ENCODE peak calls at places on chromosomes 6 and 20, in nine cellular contexts. I is NCI-H146; B is colonic mucosa; G is amniotic epithelial cell; C is osteocyte; Z is C1 segment of cervical spinal cord; X is LoVo; L is NCI-H1436; T is stimulated activated CD8-positive, alpha-beta memory T cell treated with anti-CD3 and anti-CD28 coated beads, Interleukin-15, amount 100 ng/mL, for 1 hour. N is an unnamed sample.

GRCh38 chr20:63767886-63768285 is 28.3 kb downstream of the SLC2A4RG start:
- DNase-seq in G (no peak), Z (no peak), X (no peak), B (no peak), L (no peak), T (no peak), C (no peak), I (no peak), N (no peak)

GRCh38 chr6:68635706-68636513 is 828 bp downstream of the ADGRB3 start:
- DNase-seq in G (peak), Z (peak), C (no peak), X (no peak), I (no peak), L (no peak), T (no peak), B (no peak), N (no peak)

GRCh38 chr20:46119028-46119546 is 973 bp downstream of the CD40 start:
- DNase-seq in X (no peak), T (no peak), Z (no peak), B (no peak), G (no peak), I (no peak), C (no peak), L (no peak), N (no peak)

GRCh38 chr6:127515234-127515793 is 3.8 kb downstream of the MTCL3 start:
- DNase-seq in I (peak), C (no peak), B (no peak), Z (no peak), T (no peak), X (no peak), L (peak), G (peak), N (peak)

GRCh38 chr6:142944126-142945066 is 580 bp downstream of the HIVEP2 start:
- DNase-seq in I (peak), C (peak), G (peak), B (peak), X (peak), Z (peak), T (peak), L (no peak), N (peak)

GRCh38 chr6:168864541-168865495 is 388.8 kb downstream of the THBS2 start:
- DNase-seq in L (no peak), X (no peak), B (no peak), C (no peak), G (no peak), Z (no peak), T (no peak), I (no peak), N (no peak)

GRCh38 chr6:137489410-137490371 is 4.5 kb downstream of the OLIG3 start:
- DNase-seq in B (no peak), G (no peak), Z (no peak), X (no peak), C (no peak), I (no peak), T (no peak), L (no peak), N (no peak)

GRCh38 chr20:8287328-8287727 is 155.3 kb downstream of the PLCB1 start:
- DNase-seq in T (no peak), B (no peak), Z (no peak), I (peak), X (no peak), L (peak), G (no peak), C (no peak), N (no peak)

GRCh38 chr6:44733868-44734267 is 346.4 kb downstream of the CDC5L start:
- DNase-seq in Z (no peak), G (no peak), C (peak), X (no peak), B (peak), T (no peak), L (no peak), I (no peak), N (no peak)

GRCh38 chr20:49615401-49616153 is 47.6 kb upstream of the PTGIS start:
- DNase-seq in X (no peak), C (no peak), I (no peak), Z (no peak), T (no peak), G (no peak), L (no peak), B (peak), N (no peak)

GRCh38 chr6:87393026-87393622 is 14.6 kb upstream of the CFAP206 start:
- DNase-seq in G (peak), B (peak), X (peak), T (no peak), I (peak), L (peak), C (no peak), Z (no peak), N (peak)

GRCh38 chr20:3483784-3484183 is 13.0 kb downstream of the ATRN start:
- DNase-seq in L (no peak), B (no peak), C (no peak), Z (no peak), X (no peak), T (no peak), G (no peak), I (no peak), N (no peak)

GRCh38 chr20:57811373-57812020 is 101.7 kb upstream of the PMEPA1 start:
- DNase-seq in B (no peak), I (no peak), Z (peak), G (no peak), C (no peak), L (no peak), T (no peak), X (no peak), N (no peak)

GRCh38 chr6:7697820-7698623 is 27.9 kb upstream of the BMP6 start:
- DNase-seq in I (no peak), B (no peak), T (no peak), X (peak), Z (no peak), C (no peak), G (peak), L (no peak), N (no peak)

GRCh38 chr6:78844899-78845298 is 22.5 kb upstream of the IRAK1BP1 start:
- DNase-seq in Z (no peak), T (no peak), X (no peak), B (no peak), I (no peak), L (no peak), C (no peak), G (no peak), N (no peak)

GRCh38 chr6:134750669-134751068 is 199.2 kb downstream of the ALDH8A1 start:
- DNase-seq in B (no peak), L (no peak), T (no peak), Z (no peak), G (peak), X (no peak), C (no peak), I (no peak), N (no peak)

GRCh38 chr6:39088331-39088730 is 26.7 kb downstream of the SAYSD1 start:
- DNase-seq in L (no peak), Z (no peak), B (no peak), T (no peak), I (peak), C (no peak), G (peak), X (peak), N (no peak)

GRCh38 chr6:90187437-90188049 is 109.1 kb downstream of the BACH2 start:
- DNase-seq in X (no peak), G (peak), B (no peak), T (no peak), Z (no peak), I (no peak), L (no peak), C (no peak), N (no peak)

GRCh38 chr20:52219441-52219840 is 27.9 kb upstream of the ZFP64 start:
- DNase-seq in G (no peak), T (no peak), C (no peak), B (peak), X (no peak), L (no peak), Z (no peak), I (peak), N (no peak)

GRCh38 chr20:17491041-17491440 is 40.1 kb downstream of the BFSP1 start:
- DNase-seq in G (no peak), T (no peak), X (no peak), L (no peak), I (no peak), C (peak), Z (no peak), B (no peak), N (no peak)

GRCh38 chr6:138498575-138499302 is 555 bp downstream of the NHSL1 start:
- DNase-seq in X (no peak), L (no peak), C (no peak), I (no peak), G (peak), T (no peak), B (no peak), Z (no peak), N (no peak)

GRCh38 chr6:69090132-69090531 is 455.1 kb downstream of the ADGRB3 start:
- DNase-seq in B (no peak), Z (no peak), X (no peak), G (peak), T (no peak), L (no peak), I (no peak), C (no peak), N (no peak)

GRCh38 chr6:2209226-2209809 is 36.1 kb downstream of the GMDS start:
- DNase-seq in X (peak), G (peak), C (no peak), T (no peak), Z (no peak), B (peak), I (peak), L (peak), N (no peak)

GRCh38 chr20:3042621-3043020 is 801 bp upstream of the GNRH2 start:
- DNase-seq in G (no peak), B (no peak), T (no peak), L (no peak), C (no peak), X (no peak), Z (no peak), I (no peak), N (no peak)

GRCh38 chr6:41647061-41647511 is 8.8 kb downstream of the MDFI start:
- DNase-seq in X (no peak), T (no peak), L (no peak), I (no peak), C (no peak), G (no peak), Z (no peak), B (no peak), N (no peak)

GRCh38 chr6:129096651-129097290 is 213.8 kb downstream of the LAMA2 start:
- DNase-seq in G (no peak), B (no peak), L (no peak), X (no peak), I (no peak), T (no peak), C (no peak), Z (no peak), N (no peak)

GRCh38 chr6:5540375-5540774 is 279.1 kb downstream of the FARS2 start:
- DNase-seq in T (no peak), B (no peak), Z (no peak), G (no peak), L (no peak), C (no peak), X (no peak), I (no peak), N (no peak)

GRCh38 chr6:107399927-107400326 is 59.4 kb downstream of the PDSS2 start:
- DNase-seq in G (no peak), I (no peak), Z (no peak), L (no peak), C (no peak), X (no peak), B (no peak), T (no peak), N (no peak)

GRCh38 chr6:35906499-35906846 is 14.4 kb downstream of the SRPK1 start:
- DNase-seq in I (no peak), G (no peak), Z (no peak), L (no peak), T (no peak), B (no peak), X (no peak), C (no peak), N (no peak)

GRCh38 chr20:63128367-63128766 is 87.6 kb downstream of the YTHDF1 start:
- DNase-seq in T (no peak), B (no peak), X (no peak), C (peak), Z (no peak), L (no peak), I (no peak), G (no peak), N (no peak)

GRCh38 chr6:96032646-96033045 is 16.9 kb downstream of the FUT9 start:
- DNase-seq in I (peak), X (no peak), C (no peak), L (no peak), Z (no peak), G (no peak), T (no peak), B (no peak), N (no peak)

GRCh38 chr6:2351807-2352431 is 106.5 kb upstream of the GMDS start:
- DNase-seq in Z (no peak), L (no peak), C (no peak), B (no peak), T (no peak), G (peak), I (no peak), X (no peak), N (no peak)

GRCh38 chr20:8969062-8969694 is 99.7 kb upstream of the PLCB4 start:
- DNase-seq in L (no peak), B (no peak), T (no peak), I (no peak), C (no peak), G (no peak), X (no peak), Z (no peak), N (no peak)

GRCh38 chr20:603116-603640 is 6.9 kb downstream of the TCF15 start:
- DNase-seq in G (no peak), X (no peak), C (no peak), T (no peak), L (no peak), Z (no peak), B (no peak), I (no peak), N (no peak)

GRCh38 chr6:143570147-143570853 is 58.8 kb upstream of the FUCA2 start:
- DNase-seq in C (no peak), X (no peak), B (no peak), L (no peak), I (peak), G (no peak), Z (no peak), T (no peak), N (no peak)